ENCODE peak calls at places on chromosomes 12 and 14, in six cellular contexts. T is neural progenitor cell, M is endodermal cell, O is fibroblast of mammary gland, Q is trophoblast cell, A is astrocyte of the cerebellum. U is an unnamed sample.

GRCh38 chr12:105100207-105100985 is 7.1 kb upstream of the WASHC4 start:
- DNase-seq in T (no peak), M (no peak), O (peak), Q (peak), A (no peak), U (no peak)

GRCh38 chr12:39072658-39073057 is 167.3 kb upstream of the CPNE8 start:
- DNase-seq in T (no peak), M (no peak), O (no peak), Q (no peak), A (no peak), U (no peak)

GRCh38 chr14:44961151-44961729 is 507 bp downstream of the KLHL28 start:
- DNase-seq in T (peak), M (peak), O (peak), Q (peak), A (peak), U (peak)

GRCh38 chr14:89000007-89000942 is 175.8 kb downstream of the TTC8 start:
- DNase-seq in T (peak), M (peak), O (peak), Q (peak), A (peak), U (peak)

GRCh38 chr12:92786045-92786444 is 83.3 kb downstream of the PLEKHG7 start:
- DNase-seq in T (no peak), M (no peak), O (peak), Q (no peak), A (no peak), U (no peak)

GRCh38 chr12:2376855-2377657 is 324.3 kb downstream of the CACNA1C start:
- DNase-seq in T (peak), M (peak), O (no peak), Q (no peak), A (no peak), U (no peak)

GRCh38 chr12:52323001-52323400 is 1.8 kb upstream of the KRT83 start:
- DNase-seq in T (no peak), M (no peak), O (no peak), Q (no peak), A (no peak), U (no peak)

GRCh38 chr14:37992489-37992888 is 215.2 kb upstream of the SSTR1 start:
- DNase-seq in T (no peak), M (no peak), O (no peak), Q (no peak), A (no peak), U (no peak)

GRCh38 chr14:36866867-36867266 is 205.2 kb downstream of the PAX9 start:
- DNase-seq in T (no peak), M (no peak), O (no peak), Q (no peak), A (no peak), U (no peak)

GRCh38 chr12:24767016-24767415 is 181.9 kb downstream of the BCAT1 start:
- DNase-seq in T (no peak), M (no peak), O (no peak), Q (no peak), A (no peak), U (no peak)

GRCh38 chr12:108570743-108571603 is 8.6 kb downstream of the ISCU start:
- DNase-seq in T (peak), M (peak), O (peak), Q (peak), A (no peak), U (no peak)

GRCh38 chr12:132426349-132427176 is 63.4 kb upstream of the FBRSL1 start:
- DNase-seq in T (no peak), M (no peak), O (no peak), Q (no peak), A (no peak), U (no peak)

GRCh38 chr14:77040309-77040994 is 11.9 kb upstream of the IRF2BPL start:
- DNase-seq in T (peak), M (peak), O (peak), Q (peak), A (peak), U (peak)

GRCh38 chr14:48703728-48704467 is 882.3 kb downstream of the RPS29 start:
- DNase-seq in T (no peak), M (no peak), O (no peak), Q (no peak), A (no peak), U (no peak)

GRCh38 chr14:21068521-21069387 is 1.4 kb upstream of the ARHGEF40 start:
- DNase-seq in T (peak), M (peak), O (peak), Q (peak), A (no peak), U (no peak)

GRCh38 chr12:46368138-46368537 is 4.4 kb downstream of the SLC38A2 start:
- DNase-seq in T (no peak), M (no peak), O (no peak), Q (no peak), A (no peak), U (no peak)
- H3K4me3 ChIP-seq in T (peak), M (peak), O (peak), Q (no peak), A (peak), U (peak)

DNA sequence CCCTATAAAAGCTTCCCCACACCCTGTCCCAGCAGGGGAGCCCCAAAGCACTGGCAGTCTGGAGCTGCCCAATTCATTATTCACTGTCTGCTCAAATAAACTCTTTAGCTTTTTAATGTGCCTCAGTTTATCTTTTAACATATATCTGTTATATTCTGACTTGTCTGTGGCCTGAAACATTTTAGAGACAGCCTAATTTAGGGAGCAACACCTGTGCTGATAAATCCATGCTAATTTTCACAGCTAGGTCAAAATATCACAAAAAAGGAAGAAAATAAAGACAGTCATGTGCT is 32.9 kb downstream of the TMTC1 start:
- DNase-seq in T (no peak), M (no peak), O (no peak), Q (no peak), A (no peak), U (no peak)
- H3K4me3 ChIP-seq in T (no peak), M (no peak), O (no peak), Q (no peak), A (no peak), U (no peak)

GRCh38 chr12:113162102-113163029 is 12.8 kb downstream of the CFAP73 start:
- DNase-seq in T (peak), M (peak), O (peak), Q (no peak), A (no peak), U (no peak)
- H3K4me3 ChIP-seq in T (peak), M (no peak), O (no peak), Q (no peak), A (no peak), U (no peak)

GRCh38 chr12:49110191-49111155 is at the start of gene LMBR1L:
- DNase-seq in T (peak), M (peak), O (peak), Q (peak), A (peak), U (peak)
- H3K4me3 ChIP-seq in T (peak), M (peak), O (peak), Q (peak), A (peak), U (peak)

GRCh38 chr14:101227611-101228594 is 324.4 kb upstream of the RTL1 start:
- DNase-seq in T (no peak), M (peak), O (no peak), Q (peak), A (no peak), U (no peak)
- H3K4me3 ChIP-seq in T (no peak), M (no peak), O (no peak), Q (no peak), A (no peak), U (no peak)

DNA sequence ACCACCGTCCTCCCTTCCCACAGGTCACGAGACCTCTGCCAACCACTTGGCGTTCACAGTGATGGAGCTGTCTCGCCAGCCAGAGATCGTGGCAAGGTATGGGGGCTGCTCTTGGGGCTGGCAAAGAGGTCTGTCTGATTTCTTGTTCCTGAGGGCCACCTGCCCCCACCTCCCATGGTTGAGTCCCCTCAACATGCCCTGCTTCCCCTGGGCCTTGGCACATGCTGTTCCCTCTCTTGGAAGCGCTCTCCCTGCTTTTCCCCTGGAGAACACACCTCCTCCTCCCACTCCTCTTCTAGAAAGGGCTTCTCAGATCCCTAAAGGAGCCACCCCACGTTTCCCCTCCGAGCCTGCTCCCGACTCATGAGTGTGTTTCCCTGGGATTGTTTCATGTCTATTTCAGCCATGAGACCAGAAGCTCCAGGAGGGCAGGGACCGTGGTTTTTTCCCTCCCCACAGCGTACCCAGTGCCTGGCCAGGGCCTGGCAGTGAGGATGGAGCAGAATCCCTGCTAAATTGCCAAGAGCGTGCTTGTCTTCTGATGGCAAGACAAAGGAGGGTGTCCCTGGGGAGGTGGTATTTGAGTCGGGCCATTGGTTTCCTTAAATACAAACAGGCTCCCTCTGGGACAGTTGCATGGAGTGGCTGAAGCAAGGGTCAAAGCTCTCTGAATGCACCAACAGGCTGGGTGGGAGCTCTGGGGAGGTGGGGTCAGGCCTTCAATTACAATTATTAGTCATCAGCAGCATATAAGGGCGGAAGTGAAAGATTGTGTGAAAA is 34.1 kb downstream of the CYP46A1 start:
- DNase-seq in T (peak), M (peak), O (no peak), Q (no peak), A (no peak), U (no peak)
- H3K4me3 ChIP-seq in T (no peak), M (no peak), O (no peak), Q (no peak), A (no peak), U (no peak)

GRCh38 chr14:22492601-22493000 is 96.4 kb downstream of the DAD1 start:
- DNase-seq in T (no peak), M (no peak), O (no peak), Q (no peak), A (no peak), U (no peak)

GRCh38 chr14:22491683-22492483 is 97.1 kb downstream of the DAD1 start:
- DNase-seq in T (no peak), M (no peak), O (no peak), Q (no peak), A (no peak), U (no peak)

GRCh38 chr14:22494486-22495135 is 94.4 kb downstream of the DAD1 start:
- DNase-seq in T (no peak), M (no peak), O (no peak), Q (no peak), A (no peak), U (no peak)

GRCh38 chr14:22493143-22493542 is 95.9 kb downstream of the DAD1 start:
- DNase-seq in T (no peak), M (no peak), O (no peak), Q (no peak), A (no peak), U (no peak)

GRCh38 chr14:22493753-22494152 is 95.3 kb downstream of the DAD1 start:
- DNase-seq in T (no peak), M (no peak), O (no peak), Q (no peak), A (no peak), U (no peak)
- H3K4me3 ChIP-seq in T (no peak), M (no peak), O (no peak), Q (no peak), A (no peak), U (no peak)

U was measured in AG04450.